ENCODE peak calls at places on chromosome 21, in four cellular contexts. Y is fibroblast of lung, I is PC-3, N is right atrium auricular region. W is an unnamed sample.

GRCh38 chr21:15967661-15968060 is 237.9 kb downstream of the USP25 start:
- DNase-seq in Y (no peak), I (peak; percentile 40), N (no peak), W (no peak)

GRCh38 chr21:36854391-36854790 is 112.1 kb downstream of the HLCS start:
- DNase-seq in Y (peak; percentile 43), I (peak; percentile 62), N (no peak), W (no peak)

GRCh38 chr21:37654596-37654995 is 261.7 kb downstream of the KCNJ6 start:
- DNase-seq in Y (no peak), I (no peak), N (no peak), W (no peak)

GRCh38 chr21:16794944-16795343 is 717.9 kb upstream of the CXADR start:
- DNase-seq in Y (peak; percentile 86), I (peak; percentile 57), N (peak; percentile 66), W (no peak)

GRCh38 chr21:16419188-16419874 is 689.5 kb downstream of the USP25 start:
- DNase-seq in Y (peak; percentile 95), I (no peak), N (peak; percentile 85), W (no peak)

GRCh38 chr21:31733521-31734149 is 1.7 kb upstream of the SCAF4 start:
- DNase-seq in Y (no peak), I (no peak), N (no peak), W (no peak)

GRCh38 chr21:35974801-35975200 is 85.5 kb downstream of the SETD4 start:
- DNase-seq in Y (peak; percentile 22), I (peak; percentile 90), N (no peak), W (no peak)

GRCh38 chr21:35697321-35697808 is 363.0 kb downstream of the SETD4 start:
- DNase-seq in Y (peak; percentile 68), I (no peak), N (peak; percentile 63), W (peak; percentile 73)

GRCh38 chr21:26686278-26686677 is 113.2 kb upstream of the CYYR1 start:
- DNase-seq in Y (peak; percentile 21), I (peak; percentile 62), N (no peak), W (no peak)

GRCh38 chr21:46255166-46255565 is 26.6 kb upstream of the LSS start:
- DNase-seq in Y (no peak), I (no peak), N (no peak), W (no peak)

GRCh38 chr21:37530901-37531351 is 164.4 kb downstream of the DYRK1A start:
- DNase-seq in Y (no peak), I (no peak), N (no peak), W (no peak)

GRCh38 chr21:45818276-45818903 is 163.2 kb upstream of the COL6A1 start:
- DNase-seq in Y (peak; percentile 75), I (peak; percentile 83), N (peak; percentile 56), W (no peak)

GRCh38 chr21:46144464-46145070 is 10.8 kb downstream of the FTCD start:
- DNase-seq in Y (no peak), I (no peak), N (no peak), W (no peak)

GRCh38 chr21:31556662-31557061 is 102.8 kb upstream of the SOD1 start:
- DNase-seq in Y (no peak), I (no peak), N (no peak), W (no peak)

GRCh38 chr21:42155045-42155855 is 63.7 kb upstream of the ABCG1 start:
- DNase-seq in Y (no peak), I (no peak), N (no peak), W (peak; percentile 42)
- H3K4me1 ChIP-seq in Y (no peaks in the 10 kb centered on the region), I (no peaks in the 10 kb centered on the region), N (no peaks in the 10 kb centered on the region), W (peaks cover 11% of the 10 kb centered on the region)

GRCh38 chr21:44019568-44019958 is 7.5 kb downstream of the TRAPPC10 start:
- DNase-seq in Y (no peak), I (no peak), N (no peak), W (no peak)
- H3K4me1 ChIP-seq in Y (no peaks in the 10 kb centered on the region), I (peaks cover 3% of the 10 kb centered on the region), N (peaks cover 46% of the 10 kb centered on the region), W (peaks cover 8% of the 10 kb centered on the region)

GRCh38 chr21:41369105-41369914 is 7.5 kb downstream of the MX2 start:
- DNase-seq in Y (no peak), I (no peak), N (no peak), W (no peak)
- H3K4me1 ChIP-seq in Y (no peaks in the 10 kb centered on the region), I (peaks cover 15% of the 10 kb centered on the region), N (peaks cover 41% of the 10 kb centered on the region), W (peaks cover 6% of the 10 kb centered on the region)

DNA sequence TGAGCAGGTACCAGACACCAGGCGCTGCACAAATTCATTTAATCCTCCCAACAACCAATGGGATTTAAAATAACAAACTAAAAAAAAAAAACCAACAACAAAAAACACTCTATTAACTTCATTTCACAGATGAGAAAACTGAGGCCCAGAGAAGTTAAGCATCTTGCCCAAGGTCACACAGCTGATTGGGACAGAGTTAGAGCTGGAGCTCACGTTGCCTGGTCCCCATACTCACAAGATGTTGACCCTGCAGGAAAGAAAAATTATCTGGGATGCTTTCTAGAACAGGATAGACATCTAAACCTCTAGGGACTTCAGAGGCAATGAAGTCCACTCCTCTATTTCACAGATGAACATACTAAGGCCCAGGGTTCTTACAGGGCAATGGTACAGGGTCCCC is 175.3 kb downstream of the PSMG1 start:
- DNase-seq in Y (no peak), I (no peak), N (no peak), W (no peak)
- H3K4me1 ChIP-seq in Y (peaks cover 14% of the 10 kb centered on the region), I (no peaks in the 10 kb centered on the region), N (peaks cover 61% of the 10 kb centered on the region), W (peaks cover 90% of the 10 kb centered on the region)

GRCh38 chr21:43805275-43805800 is 16.0 kb downstream of the RRP1 start:
- DNase-seq in Y (no peak), I (no peak), N (no peak), W (peak; percentile 82)

GRCh38 chr21:43808367-43808766 is 19.0 kb downstream of the RRP1 start:
- DNase-seq in Y (no peak), I (no peak), N (no peak), W (peak; percentile 70)

GRCh38 chr21:43803558-43804300 is 14.4 kb downstream of the RRP1 start:
- DNase-seq in Y (no peak), I (no peak), N (no peak), W (no peak)

GRCh38 chr21:43808832-43809251 is 19.5 kb downstream of the RRP1 start:
- DNase-seq in Y (no peak), I (no peak), N (no peak), W (peak; percentile 56)

DNA sequence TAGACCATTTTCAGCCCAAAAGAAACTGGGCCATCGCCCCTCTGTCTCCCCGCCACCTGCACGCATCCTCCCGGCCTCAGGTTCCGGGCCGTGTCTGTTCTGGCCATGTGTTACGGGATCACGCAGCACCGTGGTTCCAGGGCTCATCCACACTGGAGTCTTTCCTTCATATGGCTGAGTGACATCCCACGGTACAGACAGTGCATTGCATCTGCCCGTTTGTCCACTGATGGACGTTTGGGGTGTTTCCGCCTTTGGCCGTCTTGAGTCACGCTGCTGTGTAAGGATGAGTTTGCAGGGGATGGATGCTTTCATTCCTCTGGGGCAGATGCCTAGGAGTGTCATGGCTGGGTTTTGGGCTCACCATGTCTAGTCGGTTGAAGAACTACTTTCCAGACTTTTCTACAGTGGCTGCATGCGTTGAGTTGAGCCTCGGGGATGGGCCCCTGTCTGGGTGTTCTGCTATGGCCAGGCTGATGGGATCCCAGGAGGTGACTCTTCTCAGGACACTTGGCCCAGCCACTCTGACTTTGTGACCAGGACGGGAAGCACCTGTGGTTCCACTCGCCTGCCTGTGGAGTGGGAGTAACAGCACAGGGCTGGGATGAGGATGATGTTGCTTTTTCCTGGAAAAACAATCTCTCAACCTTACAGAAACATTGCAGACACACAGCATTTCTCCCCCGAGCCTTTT is 16.8 kb downstream of the RRP1 start:
- DNase-seq in Y (no peak), I (no peak), N (no peak), W (no peak)
- H3K4me1 ChIP-seq in Y (peaks cover 2% of the 10 kb centered on the region), I (peaks cover 6% of the 10 kb centered on the region), N (peaks cover 7% of the 10 kb centered on the region), W (peaks cover 6% of the 10 kb centered on the region)

W was measured in left lung.